ENCODE peak calls at places on chromosomes 1 and 21, in nine cellular contexts. H is activated CD4-positive, CD25-positive, alpha-beta regulatory T cell treated with anti-CD3 and anti-CD28 coated beads, Interleukin-2, amount 50 U/mL, for 72 hours; L is T-helper 1 cell; G is ELF-1; U is NCI-H1436 treated with DMSO at 0.1 percent for 48 hours; T is pons; N is brain microvascular endothelial cell; Y is HTR-8/SVneo; C is neural crest cell. R is an unnamed sample.

GRCh38 chr1:235087906-235088305 is 40.7 kb downstream of the TOMM20 start:
- DNase-seq in C (no peak), G (no peak), N (no peak), H (no peak), Y (no peak), T (no peak), U (no peak), L (no peak), R (no peak)

GRCh38 chr1:156214024-156214748 is 1.4 kb downstream of the PMF1 start:
- DNase-seq in H (no peak), Y (no peak), C (no peak), T (peak; percentile 38), U (no peak), L (peak; percentile 66), N (peak; percentile 55), G (peak; percentile 33), R (no peak)

GRCh38 chr1:165697491-165697880 is 876 bp downstream of the ALDH9A1 start:
- DNase-seq in N (no peak), C (no peak), H (no peak), U (no peak), G (no peak), T (peak; percentile 7), L (no peak), Y (no peak), R (no peak)

GRCh38 chr1:88658419-88658818 is 25.7 kb upstream of the PKN2 start:
- DNase-seq in T (no peak), N (no peak), U (no peak), Y (no peak), L (no peak), H (no peak), C (no peak), G (no peak), R (no peak)

GRCh38 chr1:36789535-36789934 is 244.8 kb downstream of the GRIK3 start:
- DNase-seq in G (no peak), T (no peak), U (no peak), C (no peak), L (no peak), Y (no peak), N (no peak), H (no peak), R (no peak)

GRCh38 chr21:21813295-21813694 is 815.1 kb downstream of the NCAM2 start:
- DNase-seq in N (no peak), G (no peak), Y (no peak), L (no peak), T (no peak), U (no peak), H (no peak), C (no peak), R (no peak)

GRCh38 chr1:30778156-30778978 is 20.8 kb upstream of the LAPTM5 start:
- DNase-seq in U (peak; percentile 89), N (peak; percentile 98), T (peak; percentile 69), C (no peak), Y (no peak), G (no peak), L (no peak), H (no peak), R (peak; percentile 57)

GRCh38 chr1:231951399-231951798 is 324.8 kb downstream of the DISC1 start:
- DNase-seq in N (peak; percentile 76), G (no peak), L (no peak), C (no peak), U (no peak), Y (no peak), H (no peak), T (no peak), R (no peak)

GRCh38 chr1:85202092-85202863 is 1.5 kb upstream of the SYDE2 start:
- DNase-seq in H (no peak), L (no peak), C (no peak), T (no peak), Y (no peak), N (no peak), U (no peak), G (no peak), R (no peak)

GRCh38 chr1:29789910-29790247 is 553.6 kb downstream of the PTPRU start:
- DNase-seq in L (no peak), T (no peak), G (no peak), Y (no peak), C (no peak), H (no peak), U (no peak), N (no peak), R (no peak)

GRCh38 chr1:31860576-31860975 is 44.8 kb upstream of the SPOCD1 start:
- DNase-seq in Y (no peak), C (no peak), H (no peak), G (no peak), U (no peak), N (no peak), T (no peak), L (no peak), R (no peak)

GRCh38 chr1:245458234-245458633 is 303.4 kb downstream of the KIF26B start:
- DNase-seq in U (no peak), C (no peak), L (no peak), Y (no peak), N (no peak), H (no peak), G (no peak), T (no peak), R (no peak)

GRCh38 chr1:109937738-109938137 is 27.1 kb downstream of the CSF1 start:
- DNase-seq in N (no peak), C (no peak), U (no peak), G (no peak), T (no peak), Y (no peak), H (no peak), L (no peak), R (no peak)

R was measured in D341Med.